ENCODE peak calls at places on chromosome 5, in six cellular contexts. F, E, W, G, M and X are unnamed samples. For H3K27me3 and H3K4me1, the result is how much of the 10 kb centered on the place peaks cover.

GRCh38 chr5:143495124-143495523 is 91.6 kb upstream of the NR3C1 start:
- DNase-seq in F (no peak), E (no peak), W (peak), G (peak), M (no peak), X (no peak)

GRCh38 chr5:129125819-129126218 is 31.3 kb downstream of the ISOC1 start:
- DNase-seq in F (no peak), E (no peak), W (no peak), G (no peak), M (no peak), X (no peak)

GRCh38 chr5:154501566-154501965 is 23.5 kb upstream of the HAND1 start:
- DNase-seq in F (no peak), E (no peak), W (no peak), G (no peak), M (no peak), X (no peak)

GRCh38 chr5:160697281-160697680 is 154.7 kb downstream of the ATP10B start:
- DNase-seq in F (no peak), E (no peak), W (no peak), G (no peak), M (no peak), X (no peak)

GRCh38 chr5:84382363-84383295 is 2.1 kb downstream of the EDIL3 start:
- DNase-seq in F (peak), E (peak), W (peak), G (no peak), M (peak), X (peak)

GRCh38 chr5:116510525-116510924 is 64.1 kb downstream of the SEMA6A start:
- DNase-seq in F (no peak), E (peak), W (no peak), G (no peak), M (no peak), X (no peak)

GRCh38 chr5:14983666-14984441 is 112.3 kb upstream of the ANKH start:
- DNase-seq in F (no peak), E (no peak), W (no peak), G (no peak), M (no peak), X (no peak)

GRCh38 chr5:18745591-18745987 is 1111.3 kb downstream of the TAF11L14 start:
- DNase-seq in F (peak), E (no peak), W (no peak), G (peak), M (no peak), X (no peak)

GRCh38 chr5:151023047-151023615 is 2.7 kb downstream of the GPX3 start:
- DNase-seq in F (peak), E (peak), W (peak), G (peak), M (peak), X (peak)

GRCh38 chr5:73032635-73033034 is 76.8 kb downstream of the FCHO2 start:
- DNase-seq in F (no peak), E (peak), W (no peak), G (no peak), M (no peak), X (no peak)

GRCh38 chr5:170892201-170892600 is 30.4 kb downstream of the RANBP17 start:
- DNase-seq in F (no peak), E (peak), W (peak), G (peak), M (no peak), X (no peak)

GRCh38 chr5:88679638-88680037 is 203.3 kb downstream of the MEF2C start:
- DNase-seq in F (no peak), E (peak), W (no peak), G (no peak), M (no peak), X (no peak)

GRCh38 chr5:91122663-91123062 is 260.5 kb downstream of the ARRDC3 start:
- DNase-seq in F (no peak), E (no peak), W (no peak), G (no peak), M (no peak), X (no peak)

GRCh38 chr5:37272564-37272963 is 23.4 kb upstream of the CPLANE1 start:
- DNase-seq in F (no peak), E (peak), W (peak), G (peak), M (no peak), X (no peak)

GRCh38 chr5:140549237-140550144 is 2.0 kb downstream of the EIF4EBP3 start:
- DNase-seq in F (no peak), E (peak), W (peak), G (no peak), M (peak), X (no peak)

GRCh38 chr5:109307996-109308395 is 101.8 kb downstream of the PJA2 start:
- DNase-seq in F (no peak), E (no peak), W (no peak), G (no peak), M (no peak), X (no peak)
- H3K27me3 ChIP-seq in F (under half), E (under half), W (under half), G (under half), M (under half), X (under half)

GRCh38 chr5:62082370-62082778 is 223.6 kb upstream of the KIF2A start:
- DNase-seq in F (no peak), E (peak), W (peak), G (peak), M (no peak), X (no peak)

GRCh38 chr5:62077823-62078550 is 228.0 kb upstream of the KIF2A start:
- DNase-seq in F (no peak), E (no peak), W (no peak), G (no peak), M (no peak), X (no peak)

GRCh38 chr5:62083247-62083646 is 222.8 kb upstream of the KIF2A start:
- DNase-seq in F (no peak), E (peak), W (no peak), G (no peak), M (no peak), X (no peak)

DNA sequence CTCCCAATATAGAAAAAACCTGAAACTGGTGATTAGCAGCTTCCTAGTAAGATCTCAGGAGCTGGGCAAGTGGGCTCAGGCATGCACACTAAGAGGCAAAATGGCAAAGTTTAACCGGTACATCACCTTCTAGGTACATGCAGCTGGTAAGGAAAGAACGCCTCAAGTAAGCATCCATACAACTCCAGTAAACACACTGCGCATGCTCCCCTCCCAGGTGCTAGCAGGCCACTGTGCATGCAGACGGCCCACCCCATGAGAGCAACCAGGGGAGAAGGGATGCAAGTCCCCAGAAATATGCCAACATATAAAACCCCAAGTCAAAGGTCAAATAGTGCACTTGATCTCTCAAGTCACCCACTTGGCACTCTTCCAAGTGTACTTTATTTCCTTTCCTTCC is 228.6 kb upstream of the KIF2A start:
- DNase-seq in F (no peak), E (no peak), W (no peak), G (no peak), M (no peak), X (no peak)
- H3K27ac ChIP-seq in F (no peak), E (no peak), W (no peak), G (no peak), M (no peak), X (no peak)

GRCh38 chr5:169412858-169413257 is 111.9 kb upstream of the SLIT3 start:
- DNase-seq in F (no peak), E (no peak), W (no peak), G (no peak), M (no peak), X (no peak)
- H3K4me1 ChIP-seq in F (under half), E (under half), W (half or more), G (under half), M (under half), X (under half)

DNA sequence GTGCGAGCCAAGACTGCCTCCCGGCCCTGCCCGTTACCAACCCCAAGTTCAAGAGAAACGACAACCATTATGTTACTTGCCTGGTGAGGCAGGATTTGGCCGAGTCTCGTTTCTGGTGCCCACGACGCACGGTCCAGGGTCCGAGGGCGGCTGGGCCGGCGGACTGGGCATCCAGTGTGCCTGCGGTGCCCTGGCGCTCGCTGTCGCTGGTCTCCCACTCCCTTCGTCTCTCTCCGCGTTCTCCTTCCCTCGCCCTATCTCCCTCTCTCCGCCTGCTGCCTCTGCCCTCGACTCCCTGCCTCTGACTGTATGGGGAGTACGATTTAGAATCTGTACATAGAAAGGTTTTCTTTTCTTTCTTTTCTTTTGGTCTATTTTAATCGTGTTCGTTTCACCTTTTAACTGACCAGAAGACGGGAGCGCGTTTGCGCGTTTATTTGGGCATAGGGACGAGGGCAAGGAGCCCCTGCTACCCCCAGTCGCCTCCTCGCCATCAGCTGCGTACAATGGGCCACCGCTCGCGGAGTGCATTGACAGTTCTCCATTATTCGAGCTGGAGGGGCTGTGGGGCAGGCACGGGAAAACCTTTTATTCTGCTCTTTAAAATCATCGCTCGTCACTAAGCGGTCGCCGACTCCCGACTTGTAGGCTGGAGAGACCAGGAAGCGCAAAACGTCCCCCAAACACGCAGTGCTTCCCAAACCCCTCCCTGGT is 475 bp downstream of the NR2F1-AS1 start:
- DNase-seq in F (no peak), E (peak), W (peak), G (no peak), M (no peak), X (peak)
- H3K27me3 ChIP-seq in F (half or more), E (under half), W (under half), G (under half), M (under half), X (under half)

GRCh38 chr5:132479812-132480441 is 10.6 kb downstream of the IRF1 start:
- DNase-seq in F (no peak), E (no peak), W (no peak), G (no peak), M (no peak), X (no peak)
- H3K27ac ChIP-seq in F (no peak), E (no peak), W (no peak), G (no peak), M (no peak), X (no peak)

DNA sequence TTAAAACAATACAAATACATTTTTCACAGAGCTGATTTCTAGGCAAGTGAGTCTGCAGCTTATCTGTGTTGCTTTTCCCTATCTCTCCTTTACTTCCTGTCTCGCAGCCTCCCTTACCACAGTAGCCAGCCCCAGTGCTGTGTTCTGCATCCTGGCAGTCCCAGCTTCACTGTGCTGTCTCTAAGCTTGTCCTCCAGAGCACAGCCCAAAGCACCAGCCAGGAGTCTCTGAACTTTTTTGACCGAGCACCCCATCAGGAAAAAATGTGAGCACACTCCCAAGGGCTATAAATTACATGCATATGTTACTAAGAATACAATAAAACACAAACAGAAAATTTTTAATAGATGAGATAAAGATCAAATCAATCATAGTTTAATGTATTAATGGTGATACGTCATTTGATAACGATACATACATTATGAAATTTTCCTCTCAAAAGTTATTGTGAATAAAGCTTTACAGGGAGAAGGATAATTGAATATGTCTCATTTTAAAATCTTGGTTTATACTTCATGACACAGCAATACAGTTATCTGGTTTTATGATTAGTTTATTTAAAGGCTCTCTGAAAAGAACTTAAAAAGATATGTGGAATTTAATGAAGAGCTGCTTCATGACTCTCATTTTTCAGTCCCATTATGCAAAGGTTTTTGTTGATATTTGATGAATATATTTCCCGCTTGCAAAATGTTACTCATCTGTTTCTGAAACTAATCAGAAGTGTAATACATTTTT is 7.3 kb upstream of the RHOBTB3 start:
- DNase-seq in F (no peak), E (peak), W (peak), G (no peak), M (peak), X (peak)
- H3K4me1 ChIP-seq in F (under half), E (under half), W (half or more), G (under half), M (half or more), X (under half)